ENCODE peak calls at places on chromosomes 12 and 14, in five cellular contexts. G is lower lobe of right lung, D is tibial artery, W is keratinocyte, F is left ventricle myocardium inferior. K is an unnamed sample. For H3K9me3, the result is how much of the 10 kb centered on the place peaks cover.

GRCh38 chr12:72677187-72677586 is 405.0 kb downstream of the TRHDE start:
- DNase-seq in G (no peak), F (no peak), W (no peak), D (no peak), K (no peak)

GRCh38 chr12:91226951-91227350 is 44.3 kb upstream of the DCN start:
- DNase-seq in F (no peak), G (no peak), D (no peak), W (no peak), K (no peak)

GRCh38 chr12:131147894-131148293 is 194.2 kb downstream of the ADGRD1 start:
- DNase-seq in G (no peak), W (no peak), D (peak), F (no peak), K (no peak)

GRCh38 chr12:56150563-56150962 is 1.8 kb upstream of the MYL6B start:
- DNase-seq in G (no peak), F (no peak), W (no peak), D (no peak), K (no peak)

GRCh38 chr12:110750784-110751461 is 8.2 kb upstream of the PPP1CC start:
- DNase-seq in G (no peak), W (no peak), D (peak), F (no peak), K (no peak)

GRCh38 chr12:9736931-9737705 is 4.2 kb upstream of the CLECL1 start:
- DNase-seq in F (no peak), G (no peak), D (no peak), W (no peak), K (no peak)

GRCh38 chr14:104392396-104393198 is 187.0 kb upstream of the C14orf180 start:
- DNase-seq in W (no peak), F (no peak), D (no peak), G (no peak), K (no peak)

GRCh38 chr12:49953961-49954835 is 3.7 kb downstream of the AQP2 start:
- DNase-seq in F (no peak), D (no peak), G (peak), W (no peak), K (no peak)

GRCh38 chr14:95370076-95370475 is 50.4 kb upstream of the CLMN start:
- DNase-seq in W (no peak), D (no peak), G (no peak), F (no peak), K (no peak)

GRCh38 chr12:56128669-56129209 is 672 bp downstream of the ESYT1 start:
- DNase-seq in W (no peak), D (no peak), G (peak), F (no peak), K (no peak)

GRCh38 chr14:71408362-71409035 is 501.2 kb downstream of the PCNX1 start:
- DNase-seq in F (no peak), G (no peak), W (no peak), D (no peak), K (no peak)

GRCh38 chr14:47929334-47929733 is 253.9 kb upstream of the MDGA2 start:
- DNase-seq in D (no peak), W (no peak), F (no peak), G (no peak), K (no peak)

GRCh38 chr12:4417471-4417870 is 28.1 kb downstream of the FGF6 start:
- DNase-seq in W (no peak), F (no peak), D (no peak), G (no peak), K (no peak)

GRCh38 chr14:67357583-67358354 is 1.8 kb downstream of the ATP6V1D start:
- DNase-seq in W (no peak), F (no peak), G (no peak), D (no peak), K (no peak)

GRCh38 chr14:88551094-88551870 is 3.5 kb downstream of the PTPN21 start:
- DNase-seq in D (peak), G (peak), F (peak), W (no peak), K (no peak)

GRCh38 chr12:64123448-64123847 is 98.6 kb downstream of the KICS2 start:
- DNase-seq in W (no peak), D (no peak), F (no peak), G (no peak), K (no peak)

GRCh38 chr12:46664771-46665287 is 161.0 kb downstream of the SLC38A4 start:
- DNase-seq in D (no peak), F (no peak), W (no peak), G (no peak), K (no peak)

GRCh38 chr12:123150804-123151678 is at the start of gene PITPNM2:
- DNase-seq in F (peak), D (peak), G (peak), W (no peak), K (no peak)

GRCh38 chr12:12294215-12295005 is 27.6 kb upstream of the LRP6 start:
- DNase-seq in G (no peak), F (no peak), D (no peak), W (no peak), K (no peak)

GRCh38 chr14:71202881-71203280 is 295.6 kb downstream of the PCNX1 start:
- DNase-seq in W (no peak), G (no peak), F (no peak), D (no peak), K (no peak)

GRCh38 chr14:93970589-93970966 is 5.8 kb downstream of the ASB2 start:
- DNase-seq in G (no peak), D (no peak), W (no peak), F (no peak), K (no peak)

GRCh38 chr12:87140257-87140656 is 884.1 kb upstream of the MGAT4C start:
- DNase-seq in F (no peak), G (no peak), D (no peak), W (no peak), K (no peak)

GRCh38 chr12:85279449-85280137 is 427 bp upstream of the ALX1 start:
- DNase-seq in W (no peak), F (peak), G (peak), D (no peak), K (no peak)

GRCh38 chr12:120234643-120235368 is 30.7 kb downstream of the PXN start:
- DNase-seq in F (peak), G (peak), W (peak), D (peak), K (peak)

GRCh38 chr12:132507656-132508055 is 17.7 kb downstream of the FBRSL1 start:
- DNase-seq in D (no peak), W (no peak), G (no peak), F (no peak), K (no peak)
- TF ChIP-seq CTCF in D (no peak), W (no peak), G (no peak), F (no peak), K (no peak)

DNA sequence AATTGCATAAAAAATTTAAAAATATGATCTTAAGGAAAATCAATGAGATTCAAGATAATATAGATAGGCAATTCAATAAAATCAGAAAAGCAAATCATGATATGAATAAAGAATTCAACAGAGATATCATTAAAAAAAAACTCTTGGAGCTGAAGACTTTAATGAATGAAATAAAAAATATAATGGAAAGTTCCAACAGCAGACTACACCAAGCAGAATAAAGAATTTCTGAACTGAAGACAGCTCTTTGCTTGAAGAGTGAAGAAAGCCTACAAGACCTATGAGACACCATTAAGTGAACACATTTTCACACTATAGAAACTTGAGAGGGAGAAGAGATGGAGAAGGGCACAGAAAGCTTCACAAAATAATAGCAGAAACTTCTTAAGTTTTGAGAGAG is 45.9 kb downstream of the PLBD1 start:
- DNase-seq in F (no peak), D (no peak), G (no peak), W (no peak), K (no peak)
- H3K9me3 ChIP-seq in F (half or more), D (under half), G (under half), W (under half), K (under half)

DNA sequence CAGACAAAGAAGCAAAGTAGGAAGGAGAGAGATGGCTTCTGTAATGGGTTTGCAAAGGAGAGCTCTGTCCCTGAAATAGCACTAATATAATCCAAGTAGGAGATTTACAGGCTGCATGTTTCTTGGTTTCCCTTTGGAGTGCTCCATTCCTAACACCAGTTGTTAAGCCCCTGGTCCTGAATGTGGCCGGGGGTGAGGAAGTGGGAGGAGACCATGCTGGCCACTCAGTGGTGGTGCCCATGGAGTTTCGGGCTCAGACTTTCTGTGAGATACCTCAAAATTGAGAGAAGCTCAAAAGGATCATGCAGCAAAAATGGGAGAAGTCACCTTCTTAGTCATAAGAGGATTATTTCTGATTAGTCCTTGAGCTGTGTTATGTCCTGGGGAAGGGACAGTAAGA is 88.5 kb downstream of the DAD1 start:
- DNase-seq in G (no peak), F (no peak), W (no peak), D (no peak), K (no peak)
- H3K4me3 ChIP-seq in G (no peak), F (no peak), W (no peak), D (no peak), K (no peak)

DNA sequence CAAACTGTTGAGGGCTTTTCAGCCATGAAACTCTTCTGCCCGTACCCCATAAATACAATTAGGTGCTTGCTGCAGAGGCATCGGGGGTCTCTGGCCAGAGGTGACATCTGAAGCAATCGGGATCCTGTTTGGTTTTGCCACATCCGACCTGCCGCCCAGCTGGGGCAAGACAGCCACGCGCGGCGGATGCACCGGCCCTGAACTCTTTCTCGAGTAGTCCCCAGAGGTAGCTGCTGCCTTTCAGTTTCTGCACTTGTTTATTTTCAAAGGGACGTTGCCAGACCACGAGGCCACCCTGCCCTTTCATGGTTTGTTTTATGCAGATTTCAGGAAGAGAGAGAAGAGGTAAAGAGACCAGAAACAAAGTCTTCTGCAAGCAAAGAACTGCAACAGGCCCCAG is 10.6 kb upstream of the MLXIP start:
- DNase-seq in W (no peak), D (no peak), F (no peak), G (no peak), K (no peak)
- TF ChIP-seq CTCF in W (no peak), D (no peak), F (no peak), G (no peak), K (no peak)

DNA sequence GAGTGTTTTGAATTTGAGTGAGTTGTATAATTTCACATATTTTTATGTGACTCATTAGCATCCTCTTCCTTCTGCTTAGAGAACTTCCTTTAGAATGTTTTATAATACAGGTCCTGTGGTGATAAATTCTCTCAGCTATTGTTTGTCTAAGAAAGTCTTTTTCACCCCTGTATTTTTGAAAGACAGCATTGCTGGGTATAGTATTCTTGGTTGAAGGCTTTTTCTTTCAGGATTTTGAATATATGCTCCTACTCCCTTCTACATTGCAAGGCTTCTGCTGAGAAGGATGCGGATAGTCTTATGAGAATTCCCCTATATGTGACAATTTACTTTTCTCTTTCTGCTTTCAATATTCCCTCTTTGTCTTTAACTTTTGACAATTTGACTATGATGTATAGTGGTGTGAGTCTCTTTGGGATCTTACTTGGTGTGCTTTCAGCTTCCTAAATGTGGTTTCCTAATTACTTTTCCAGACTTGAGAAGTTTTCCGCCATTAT is 118.9 kb upstream of the HMGA2 start:
- DNase-seq in W (no peak), G (no peak), F (no peak), D (no peak), K (no peak)
- H3K9me3 ChIP-seq in W (under half), G (under half), F (under half), D (under half), K (under half)

GRCh38 chr14:53741379-53742225 is 215.0 kb downstream of the BMP4 start:
- DNase-seq in D (no peak), G (no peak), W (no peak), F (no peak), K (no peak)
- H3K4me3 ChIP-seq in D (no peak), G (no peak), W (no peak), F (no peak), K (no peak)

DNA sequence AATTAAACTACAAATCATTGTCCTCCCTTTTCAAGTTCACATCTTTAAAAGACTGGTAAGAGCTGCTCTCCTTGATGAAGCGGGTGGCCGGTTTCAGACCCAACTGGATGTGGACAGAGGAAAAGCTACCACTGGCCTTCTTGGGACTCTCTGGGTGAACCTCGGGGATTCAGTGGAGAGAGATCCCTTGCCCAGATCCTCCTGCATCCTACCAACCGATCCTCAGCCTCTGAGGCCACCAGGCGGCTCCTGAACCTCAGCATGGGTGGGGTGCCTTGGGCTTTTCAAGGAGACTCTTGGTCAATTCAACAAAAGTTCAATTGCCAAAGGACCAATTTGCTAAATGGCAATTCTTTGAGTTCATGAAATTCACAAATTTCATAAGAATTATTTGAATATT is 84.5 kb downstream of the ZFP36L1 start:
- DNase-seq in D (no peak), F (no peak), W (no peak), G (no peak), K (no peak)
- TF ChIP-seq CTCF in D (no peak), F (no peak), W (no peak), G (no peak), K (no peak)

GRCh38 chr14:105879867-105880561 is 353.6 kb downstream of the TMEM121 start:
- DNase-seq in G (peak), W (no peak), F (peak), D (peak), K (no peak)
- H3K9me3 ChIP-seq in G (under half), W (under half), F (under half), D (under half), K (under half)

GRCh38 chr14:58331111-58331510 is 32.8 kb downstream of the ARID4A start:
- DNase-seq in D (peak), G (peak), F (peak), W (peak), K (peak)
- H3K4me3 ChIP-seq in D (peak), G (peak), F (peak), W (no peak), K (peak)

K was measured in thoracic aorta.